ENCODE peak calls at places on chromosome 13, in four cellular contexts. N is stomach, P is uterus, I is H1. J is an unnamed sample.

GRCh38 chr13:52393572-52394357 is 12.2 kb downstream of the THSD1 start:
- DNase-seq in N (no peak), P (no peak), I (no peak), J (no peak)

GRCh38 chr13:25468330-25469178 is 96.8 kb downstream of the ATP8A2 start:
- DNase-seq in N (no peak), P (no peak), I (peak; percentile 82), J (no peak)

GRCh38 chr13:25085125-25085742 is 10.7 kb upstream of the PABPC3 start:
- DNase-seq in N (peak; percentile 29), P (no peak), I (no peak), J (no peak)

GRCh38 chr13:75647126-75647784 is 11.1 kb downstream of the LMO7 start:
- DNase-seq in N (no peak), P (no peak), I (no peak), J (no peak)

GRCh38 chr13:23876265-23876664 is 12.9 kb downstream of the MIPEP start:
- DNase-seq in N (no peak), P (no peak), I (no peak), J (no peak)

GRCh38 chr13:28613562-28613961 is 45.4 kb upstream of the POMP start:
- DNase-seq in N (no peak), P (no peak), I (no peak), J (no peak)

GRCh38 chr13:73835138-73835721 is 299.0 kb downstream of the KLF12 start:
- DNase-seq in N (no peak), P (no peak), I (no peak), J (no peak)

GRCh38 chr13:101892296-101892695 is 439.8 kb downstream of the ITGBL1 start:
- DNase-seq in N (no peak), P (no peak), I (no peak), J (no peak)

GRCh38 chr13:29901714-29902631 is 51.6 kb upstream of the UBL3 start:
- DNase-seq in N (no peak), P (peak; percentile 32), I (no peak), J (no peak)

GRCh38 chr13:106117035-106117434 is 418.4 kb downstream of the EFNB2 start:
- DNase-seq in N (no peak), P (no peak), I (no peak), J (no peak)

GRCh38 chr13:70809588-70809987 is 701.3 kb upstream of the KLHL1 start:
- DNase-seq in N (no peak), P (no peak), I (no peak), J (no peak)

GRCh38 chr13:60165391-60166099 is 1.8 kb upstream of the DIAPH3 start:
- DNase-seq in N (no peak), P (no peak), I (no peak), J (no peak)

GRCh38 chr13:22447132-22447886 is 733.5 kb upstream of the SGCG start:
- DNase-seq in N (no peak), P (no peak), I (no peak), J (no peak)

GRCh38 chr13:80945328-80945727 is 604.4 kb upstream of the SPRY2 start:
- DNase-seq in N (peak; percentile 26), P (no peak), I (no peak), J (no peak)

GRCh38 chr13:30406779-30407416 is 15.4 kb upstream of the UBE2L5 start:
- DNase-seq in N (no peak), P (no peak), I (no peak), J (no peak)

GRCh38 chr13:61648546-61648945 is 232.9 kb upstream of the PCDH20 start:
- DNase-seq in N (no peak), P (no peak), I (no peak), J (no peak)

GRCh38 chr13:38090913-38091312 is 221.3 kb upstream of the TRPC4 start:
- DNase-seq in N (no peak), P (no peak), I (no peak), J (no peak)

GRCh38 chr13:95644611-95645052 is at the start of gene DZIP1:
- DNase-seq in N (peak; percentile 41), P (peak; percentile 85), I (no peak), J (peak; percentile 37)

GRCh38 chr13:93635687-93636086 is 409.1 kb downstream of the GPC6 start:
- DNase-seq in N (no peak), P (no peak), I (no peak), J (no peak)

DNA sequence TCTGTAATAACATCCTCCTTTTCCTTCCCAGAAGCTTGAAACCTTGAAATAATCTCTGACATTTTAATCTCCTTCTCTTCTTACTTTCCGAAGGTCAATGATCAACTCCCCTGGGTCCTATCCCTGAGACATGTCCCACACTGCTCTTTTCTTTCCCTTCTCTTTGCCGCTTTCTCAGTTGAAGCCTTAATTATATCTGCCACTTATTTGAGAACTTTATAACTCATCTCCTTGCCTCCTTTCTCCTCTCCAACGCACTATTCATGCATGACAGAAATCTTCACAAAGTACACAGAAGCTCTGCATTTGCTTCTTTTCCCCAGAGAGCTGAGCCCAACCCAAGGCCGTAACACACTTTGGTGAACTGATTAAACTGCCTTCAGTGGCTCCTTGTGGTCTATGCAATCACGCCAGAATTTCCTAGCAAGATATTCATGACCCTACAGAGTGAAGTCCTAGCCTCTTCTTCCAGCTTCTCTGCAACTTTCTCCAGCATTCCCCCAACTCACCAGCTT is 9.2 kb upstream of the WASF3 start:
- DNase-seq in N (no peak), P (no peak), I (peak; percentile 11), J (no peak)
- TF ChIP-seq POLR2A in N (no peak), P (no peak), I (no peak), J (no peak)

GRCh38 chr13:112428704-112429103 is 52.5 kb downstream of the SPACA7 start:
- DNase-seq in N (no peak), P (no peak), I (no peak), J (no peak)

DNA sequence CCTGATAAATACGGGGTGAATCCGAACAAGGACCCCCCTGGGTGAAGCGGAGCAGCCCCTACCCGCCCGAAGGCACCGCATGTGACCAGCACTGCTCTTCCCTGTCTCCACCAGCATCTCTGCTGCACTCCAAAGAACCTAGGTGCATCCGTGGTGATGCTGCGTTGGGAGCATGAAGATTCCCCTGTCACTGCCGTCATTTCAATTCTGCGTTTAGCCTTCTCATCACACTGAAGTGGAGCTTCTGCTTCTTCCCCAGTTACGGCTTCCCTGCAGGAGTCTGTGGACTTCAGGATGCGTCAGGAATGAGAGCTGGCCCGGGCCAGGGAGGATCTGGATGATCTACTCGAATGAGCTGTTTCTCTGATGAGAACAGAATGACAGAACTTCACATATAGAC is 47.9 kb downstream of the SPACA7 start:
- DNase-seq in N (no peak), P (no peak), I (no peak), J (no peak)
- H3K9me3 ChIP-seq in N (peaks cover 63% of the 10 kb centered on the region), P (no peaks in the 10 kb centered on the region), I (peaks cover 26% of the 10 kb centered on the region), J (peaks cover 7% of the 10 kb centered on the region)

DNA sequence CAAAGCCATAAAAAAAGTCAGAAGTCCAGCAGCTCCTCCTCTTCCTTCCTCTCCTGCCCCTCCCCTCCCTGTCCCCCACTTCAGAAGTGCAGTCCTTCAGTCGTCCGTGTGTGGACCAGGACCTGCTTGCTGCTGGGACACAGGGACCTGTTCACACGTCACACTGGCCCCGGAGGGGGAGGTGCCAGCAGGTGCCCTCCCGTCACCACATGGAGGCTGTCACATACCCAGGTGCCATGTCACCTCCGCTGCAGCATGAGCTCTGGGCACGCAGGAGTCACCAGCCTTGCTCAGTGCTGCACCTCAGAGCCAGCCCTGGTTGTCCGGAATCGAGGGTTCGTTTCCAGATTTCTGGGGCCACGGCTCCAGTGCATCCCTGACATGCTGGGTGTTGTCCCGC is 3.9 kb upstream of the MCF2L start:
- DNase-seq in N (no peak), P (no peak), I (no peak), J (no peak)
- H3K27ac ChIP-seq in N (no peak overlapping the region), P (peak overlapping the region; percentile 42), I (no peak overlapping the region), J (no peak overlapping the region)

GRCh38 chr13:45417790-45418534 is at the start of gene SLC25A30:
- DNase-seq in N (peak; percentile 96), P (peak; percentile 92), I (peak; percentile 93), J (peak; percentile 91)
- TF ChIP-seq POLR2A in N (no peak), P (peak; percentile 59), I (no peak), J (no peak)

DNA sequence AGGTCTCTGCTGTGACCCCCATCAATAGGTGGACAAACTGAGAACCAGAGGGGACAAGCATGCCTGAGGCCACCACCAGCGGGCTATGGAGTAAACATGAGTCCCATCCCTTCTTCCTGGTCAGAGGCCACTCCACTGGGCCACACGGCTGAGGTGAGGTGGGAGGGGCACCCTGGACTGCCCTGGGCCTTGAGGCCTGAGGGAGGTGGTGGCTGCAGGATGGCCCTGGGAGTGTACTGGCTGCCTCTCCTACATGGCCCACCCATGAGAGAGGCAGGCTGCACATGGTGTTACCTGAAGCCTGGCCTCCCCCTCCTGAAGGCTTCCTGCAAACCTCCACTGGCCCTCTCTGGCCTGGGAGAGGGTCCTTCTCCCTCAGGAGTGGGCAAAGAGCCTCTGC is 222.4 kb downstream of the TUBA3C start:
- DNase-seq in N (no peak), P (no peak), I (no peak), J (no peak)
- H3K9me3 ChIP-seq in N (peaks cover 48% of the 10 kb centered on the region), P (no peaks in the 10 kb centered on the region), I (peaks cover 95% of the 10 kb centered on the region), J (peaks cover 28% of the 10 kb centered on the region)

GRCh38 chr13:35598790-35599369 is 122.4 kb upstream of the MAB21L1 start:
- DNase-seq in N (no peak), P (no peak), I (no peak), J (no peak)
- H3K27ac ChIP-seq in N (no peak overlapping the region), P (no peak overlapping the region), I (no peak overlapping the region), J (peak overlapping the region; percentile 3)

GRCh38 chr13:32538621-32539246 is at the start of gene N4BP2L2:
- DNase-seq in N (peak; percentile 94), P (peak; percentile 93), I (peak; percentile 85), J (peak; percentile 90)
- TF ChIP-seq POLR2A in N (no peak), P (peak; percentile 48), I (peak; percentile 41), J (peak; percentile 72)

GRCh38 chr13:107993239-107993948 is 221.9 kb downstream of the LIG4 start:
- DNase-seq in N (no peak), P (no peak), I (no peak), J (no peak)
- H3K9me3 ChIP-seq in N (no peaks in the 10 kb centered on the region), P (no peaks in the 10 kb centered on the region), I (no peaks in the 10 kb centered on the region), J (no peaks in the 10 kb centered on the region)

DNA sequence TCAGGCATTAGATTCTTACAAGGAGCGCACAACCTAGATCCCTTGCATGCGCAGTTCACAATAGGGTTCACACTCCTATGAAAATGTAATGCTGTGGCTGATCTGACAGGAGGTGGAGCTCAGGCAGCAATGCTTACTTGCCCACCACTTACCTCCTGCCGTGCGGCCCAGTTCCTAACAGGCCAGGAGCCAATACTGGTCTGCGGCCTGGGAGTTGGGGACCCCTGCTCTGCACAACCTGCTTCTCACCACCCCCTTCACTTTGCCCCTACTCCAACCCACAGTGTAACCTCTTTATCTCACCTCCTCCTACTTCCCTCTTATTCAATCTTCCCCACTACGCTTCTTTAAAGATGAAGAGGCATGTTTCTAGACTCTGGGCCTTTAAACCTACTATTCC is 240.2 kb downstream of the RGCC start:
- DNase-seq in N (no peak), P (no peak), I (peak; percentile 48), J (no peak)
- H3K27ac ChIP-seq in N (no peak overlapping the region), P (peak overlapping the region; percentile 5), I (no peak overlapping the region), J (no peak overlapping the region)

J was measured in breast epithelium.